ENCODE peak calls at places on chromosomes 11 and 22, in six cellular contexts. L is IMR-90, K is body of pancreas, V is A549, G is K562, S is tibial nerve. D is an unnamed sample. For H3K4me1, the result is how much of the 10 kb centered on the place peaks cover.

GRCh38 chr11:100687630-100688395 is 725 bp downstream of the ARHGAP42 start:
- DNase-seq in L (peak), K (peak), V (peak), G (peak), S (peak), D (no peak)

GRCh38 chr11:118002010-118002540 is 15.9 kb downstream of the IL10RA start:
- DNase-seq in L (no peak), K (no peak), V (no peak), G (peak), S (no peak), D (no peak)

GRCh38 chr11:7538023-7538422 is 24.2 kb downstream of the PPFIBP2 start:
- DNase-seq in L (no peak), K (peak), V (no peak), G (no peak), S (peak), D (no peak)

GRCh38 chr11:33618956-33619355 is 81.7 kb downstream of the C11orf91 start:
- DNase-seq in L (no peak), K (no peak), V (no peak), G (no peak), S (no peak), D (no peak)

GRCh38 chr22:45235101-45235777 is 5.5 kb downstream of the KIAA0930 start:
- DNase-seq in L (no peak), K (peak), V (no peak), G (no peak), S (no peak), D (no peak)

GRCh38 chr22:25651332-25651731 is 86.9 kb downstream of the GRK3 start:
- DNase-seq in L (no peak), K (no peak), V (no peak), G (no peak), S (no peak), D (no peak)

GRCh38 chr11:11946180-11946579 is 62.2 kb downstream of the DKK3 start:
- DNase-seq in L (peak), K (no peak), V (no peak), G (no peak), S (no peak), D (no peak)

GRCh38 chr11:35267504-35267903 is 128.5 kb downstream of the CD44 start:
- DNase-seq in L (peak), K (no peak), V (no peak), G (no peak), S (no peak), D (no peak)

DNA sequence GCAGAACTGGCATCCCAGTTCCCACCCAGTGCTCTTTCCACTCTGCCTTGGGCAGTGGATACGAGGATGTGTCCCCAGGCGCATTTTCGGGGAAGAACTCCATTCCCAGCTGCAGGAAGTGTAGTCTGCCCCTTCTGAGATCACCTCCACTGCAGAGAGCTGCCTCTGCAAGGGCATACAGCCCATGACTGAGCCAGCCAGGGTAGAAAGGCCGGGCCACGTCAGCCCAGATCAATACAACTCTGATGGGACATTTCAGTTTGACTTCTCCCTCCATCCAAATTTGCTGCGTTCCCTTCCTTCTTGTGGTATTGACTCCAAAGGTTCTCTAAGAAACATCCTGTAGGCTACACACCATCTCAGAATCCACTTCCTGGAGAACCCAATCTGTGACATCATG is 19.7 kb downstream of the MOGAT2 start:
- DNase-seq in L (no peak), K (no peak), V (no peak), G (no peak), S (no peak), D (no peak)
- TF ChIP-seq POLR2A in L (no peak), K (no peak), V (no peak), G (no peak), S (no peak), D (no peak)

DNA sequence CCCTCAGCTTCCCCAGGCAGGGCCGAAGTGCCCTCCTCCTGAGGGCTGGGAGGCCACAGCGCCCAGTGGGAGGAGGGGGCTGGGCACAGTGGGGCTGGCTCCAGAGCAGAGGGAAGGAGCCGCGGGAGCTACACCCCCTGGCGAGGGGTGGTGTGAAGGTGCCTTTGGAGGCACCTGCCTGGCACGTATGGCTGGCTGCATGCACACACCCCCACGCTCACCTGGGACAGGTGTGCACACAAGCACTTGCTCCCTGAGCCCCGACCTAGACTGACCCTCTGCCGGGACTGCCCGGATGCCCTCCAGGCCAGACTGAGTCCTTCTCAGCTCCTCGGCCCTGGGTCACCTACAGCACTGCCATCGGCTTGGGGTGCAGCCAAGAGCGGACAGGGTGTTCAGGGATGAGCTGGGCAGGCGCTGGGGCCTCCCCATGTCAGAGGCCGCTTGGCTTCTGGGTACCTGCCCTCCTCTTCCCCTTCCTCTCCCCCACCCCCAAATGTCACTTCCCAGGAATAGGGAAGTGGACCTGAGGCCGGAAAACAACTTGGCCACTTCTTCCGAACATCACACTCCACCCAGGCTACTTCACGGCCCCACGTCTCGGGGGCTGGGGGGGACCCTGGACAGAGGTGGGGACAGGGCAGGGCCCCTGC is 7.4 kb upstream of the PIM3 start:
- DNase-seq in L (no peak), K (peak), V (no peak), G (no peak), S (no peak), D (no peak)
- H3K4me1 ChIP-seq in L (under half), K (half or more), V (half or more), G (under half), S (under half), D (half or more)

GRCh38 chr11:10651579-10652361 is 41.8 kb downstream of the IRAG1 start:
- DNase-seq in L (no peak), K (no peak), V (no peak), G (no peak), S (no peak), D (no peak)

GRCh38 chr11:10648896-10649295 is 44.7 kb downstream of the IRAG1 start:
- DNase-seq in L (no peak), K (no peak), V (no peak), G (no peak), S (no peak), D (no peak)

GRCh38 chr11:10650630-10651029 is 42.9 kb downstream of the IRAG1 start:
- DNase-seq in L (no peak), K (no peak), V (no peak), G (no peak), S (no peak), D (no peak)

GRCh38 chr11:10653242-10653641 is 40.3 kb downstream of the IRAG1 start:
- DNase-seq in L (no peak), K (no peak), V (no peak), G (no peak), S (no peak), D (no peak)

GRCh38 chr11:10650166-10650565 is 43.4 kb downstream of the IRAG1 start:
- DNase-seq in L (no peak), K (no peak), V (no peak), G (no peak), S (no peak), D (no peak)
- H3K27ac ChIP-seq in L (no peak), K (no peak), V (no peak), G (no peak), S (peak), D (peak)

DNA sequence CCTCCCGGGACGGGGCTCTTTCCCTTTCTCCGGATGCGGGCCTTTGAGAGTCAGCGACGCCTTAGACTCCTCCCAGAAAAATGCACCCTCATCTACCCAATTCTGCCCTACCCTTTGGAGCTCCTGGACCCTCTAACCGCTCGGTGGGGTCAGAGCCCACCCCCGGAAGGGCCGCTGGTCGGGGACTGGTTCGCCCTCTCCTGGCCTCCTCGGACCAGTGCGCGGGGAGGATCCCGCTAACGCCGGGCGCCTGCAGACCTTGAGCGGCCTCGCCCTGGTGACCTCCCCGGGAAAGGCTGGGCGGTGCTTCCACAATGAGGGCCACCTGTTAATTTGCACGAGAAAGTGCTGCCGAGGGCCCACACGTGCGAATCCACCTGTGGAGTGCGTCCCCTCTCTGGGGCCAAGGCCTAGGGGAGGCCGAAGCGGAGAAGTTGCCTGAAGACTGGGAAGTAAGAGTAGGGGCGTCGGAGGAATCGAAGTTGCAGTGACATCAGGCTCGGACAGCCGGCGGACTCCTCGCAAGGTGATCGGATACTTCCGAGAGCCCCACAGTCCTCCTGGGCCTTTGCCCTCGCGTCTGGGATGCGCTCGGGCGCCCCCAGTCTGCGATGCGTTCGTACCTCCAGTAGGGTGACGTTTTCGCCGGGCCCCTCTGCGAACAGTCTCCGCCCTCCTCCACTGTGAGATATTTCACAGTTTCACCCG is 61.5 kb downstream of the ENDOD1 start:
- DNase-seq in L (peak), K (peak), V (peak), G (peak), S (peak), D (peak)
- TF ChIP-seq POLR2A in L (no peak), K (peak), V (peak), G (no peak), S (peak), D (peak)

DNA sequence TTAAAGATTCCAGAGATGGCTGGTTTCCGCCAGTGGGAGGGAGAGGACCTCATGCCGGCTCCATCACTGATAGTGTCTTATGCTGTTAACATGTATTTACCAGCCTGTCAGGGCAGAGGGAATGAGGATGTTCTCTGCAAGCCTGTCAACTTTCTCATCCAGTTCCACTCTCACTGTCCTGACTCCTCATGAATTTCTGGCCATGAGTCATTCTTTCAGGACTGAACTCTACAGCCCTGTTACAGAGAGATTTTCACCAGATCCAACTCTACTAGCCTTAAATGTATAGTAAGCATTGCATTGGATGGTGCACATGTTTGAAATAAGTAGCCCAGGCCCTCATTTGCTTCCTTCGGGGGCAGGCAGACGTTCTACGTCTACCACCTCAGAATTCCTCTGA is 387.7 kb downstream of the TMEM135 start:
- DNase-seq in L (peak), K (no peak), V (no peak), G (no peak), S (no peak), D (no peak)
- H3K4me1 ChIP-seq in L (under half), K (under half), V (under half), G (under half), S (under half), D (under half)